ENCODE peak calls at places on chromosomes 4 and X, in four cellular contexts. T, O, W and P are unnamed samples.

GRCh38 chr4:38663021-38663800 is 788 bp upstream of the KLF3 start:
- DNase-seq in O (no peak), T (no peak), W (no peak), P (peak; percentile 83)

GRCh38 chr4:141335166-141335565 is 114.5 kb downstream of the ZNF330 start:
- DNase-seq in T (no peak), O (no peak), W (no peak), P (no peak)

GRCh38 chrX:107678957-107679740 is 50.8 kb downstream of the PRPS1 start:
- DNase-seq in O (peak; percentile 79), W (no peak), T (no peak), P (peak; percentile 40)

GRCh38 chr4:156999175-156999517 is 27.5 kb upstream of the PDGFC start:
- DNase-seq in W (no peak), T (no peak), O (no peak), P (peak; percentile 62)

GRCh38 chrX:120604359-120604782 is 470 bp downstream of the MCTS1 start:
- DNase-seq in O (no peak), T (peak; percentile 46), W (no peak), P (no peak)

GRCh38 chr4:52059372-52059771 is 8.3 kb downstream of the SPATA18 start:
- DNase-seq in O (no peak), W (no peak), T (no peak), P (no peak)

GRCh38 chrX:68832101-68832416 is 3.2 kb downstream of the EFNB1 start:
- DNase-seq in W (no peak), T (no peak), O (peak; percentile 51), P (peak; percentile 63)

GRCh38 chr4:55033296-55033695 is 92.1 kb downstream of the KDR start:
- DNase-seq in O (no peak), T (no peak), W (no peak), P (no peak)

GRCh38 chr4:40422309-40422708 is 87.2 kb downstream of the CHRNA9 start:
- DNase-seq in O (no peak), W (no peak), T (no peak), P (no peak)

GRCh38 chrX:133838761-133839676 is 146.4 kb downstream of the GPC3 start:
- DNase-seq in W (no peak), T (peak; percentile 0), O (no peak), P (peak; percentile 82)

GRCh38 chr4:29052266-29052665 is 1667.9 kb upstream of the PCDH7 start:
- DNase-seq in W (no peak), T (no peak), O (no peak), P (peak; percentile 57)

GRCh38 chr4:153785830-153786721 is 2.8 kb downstream of the SFRP2 start:
- DNase-seq in T (no peak), W (no peak), O (no peak), P (peak; percentile 53)

GRCh38 chr4:4667643-4668081 is 125.8 kb upstream of the STX18 start:
- DNase-seq in O (no peak), W (no peak), T (no peak), P (peak; percentile 89)

GRCh38 chrX:55135171-55135570 is 46.4 kb downstream of the PAGE2 start:
- DNase-seq in W (no peak), O (peak; percentile 16), T (peak; percentile 3), P (peak; percentile 54)